ENCODE peak calls at places on chromosomes 5 and 9, in ten cellular contexts. R is breast epithelium; I is RWPE2; N is MM.1S; Z is cardiac muscle cell; X is right cardiac atrium; S is upper lobe of left lung; D is ovary; C is mesenchymal stem cell; E is CD8-positive, alpha-beta memory T cell. A is an unnamed sample.
A peak's percentile ranks its signal among the peaks of the same experiment; 100 is the strongest.

GRCh38 chr9:70049236-70049635 is 5.6 kb downstream of the MAMDC2 start:
- DNase-seq in R (no peak), I (no peak), N (peak; percentile 25), Z (peak; percentile 80), X (peak; percentile 75), S (no peak), D (peak; percentile 84), C (peak; percentile 46), E (no peak), A (no peak)

GRCh38 chr5:95441631-95442030 is 50.5 kb downstream of the FAM81B start:
- DNase-seq in R (no peak), I (no peak), N (no peak), Z (no peak), X (no peak), S (no peak), D (no peak), C (no peak), E (no peak), A (no peak)

GRCh38 chr9:111997831-111998230 is 101.2 kb downstream of the UGCG start:
- DNase-seq in R (no peak), I (no peak), N (no peak), Z (no peak), X (no peak), S (no peak), D (no peak), C (no peak), E (no peak), A (no peak)

GRCh38 chr9:20728493-20729220 is 44.6 kb downstream of the FOCAD start:
- DNase-seq in R (no peak), I (no peak), N (no peak), Z (peak; percentile 74), X (no peak), S (no peak), D (no peak), C (peak; percentile 20), E (no peak), A (no peak)

GRCh38 chr9:113635586-113635985 is 172.1 kb downstream of the RGS3 start:
- DNase-seq in R (peak; percentile 6), I (peak; percentile 7), N (no peak), Z (no peak), X (no peak), S (no peak), D (no peak), C (no peak), E (no peak), A (peak; percentile 8)

GRCh38 chr5:159458217-159458711 is 128.0 kb upstream of the IL12B start:
- DNase-seq in R (no peak), I (no peak), N (peak; percentile 26), Z (no peak), X (no peak), S (no peak), D (no peak), C (no peak), E (no peak), A (no peak)

GRCh38 chr9:133740891-133741290 is 2.7 kb upstream of the SARDH start:
- DNase-seq in R (no peak), I (peak; percentile 23), N (no peak), Z (no peak), X (no peak), S (peak; percentile 55), D (no peak), C (no peak), E (no peak), A (no peak)

GRCh38 chr5:6875376-6875775 is 162.1 kb downstream of the TENT4A start:
- DNase-seq in R (no peak), I (no peak), N (no peak), Z (no peak), X (no peak), S (no peak), D (no peak), C (no peak), E (no peak), A (no peak)

GRCh38 chr5:73856972-73857371 is 231.0 kb downstream of the ARHGEF28 start:
- DNase-seq in R (no peak), I (no peak), N (peak; percentile 14), Z (peak; percentile 34), X (no peak), S (no peak), D (no peak), C (no peak), E (no peak), A (no peak)

GRCh38 chr5:10832987-10833386 is 72.0 kb upstream of the DAP start:
- DNase-seq in R (no peak), I (no peak), N (no peak), Z (no peak), X (no peak), S (no peak), D (no peak), C (peak; percentile 32), E (no peak), A (no peak)

GRCh38 chr5:108193021-108193795 is 188.7 kb downstream of the FBXL17 start:
- DNase-seq in R (no peak), I (no peak), N (no peak), Z (peak; percentile 72), X (no peak), S (no peak), D (no peak), C (peak; percentile 49), E (no peak), A (no peak)

GRCh38 chr9:130921923-130922662 is 17.0 kb downstream of the FIBCD1 start:
- DNase-seq in R (no peak), I (no peak), N (no peak), Z (no peak), X (no peak), S (peak; percentile 71), D (no peak), C (no peak), E (no peak), A (no peak)

GRCh38 chr9:20477940-20478620 is 144.2 kb downstream of the MLLT3 start:
- DNase-seq in R (no peak), I (no peak), N (no peak), Z (peak; percentile 17), X (no peak), S (no peak), D (no peak), C (no peak), E (no peak), A (no peak)

GRCh38 chr5:137186759-137187461 is 312.2 kb downstream of the SPOCK1 start:
- DNase-seq in R (no peak), I (no peak), N (no peak), Z (peak; percentile 75), X (peak; percentile 41), S (no peak), D (no peak), C (peak; percentile 1), E (no peak), A (peak; percentile 30)

GRCh38 chr5:71699233-71699632 is 19.8 kb upstream of the CARTPT start:
- DNase-seq in R (no peak), I (no peak), N (no peak), Z (no peak), X (no peak), S (no peak), D (no peak), C (no peak), E (no peak), A (no peak)

GRCh38 chr5:71701409-71701808 is 17.7 kb upstream of the CARTPT start:
- DNase-seq in R (no peak), I (no peak), N (no peak), Z (no peak), X (no peak), S (no peak), D (no peak), C (no peak), E (no peak), A (no peak)

GRCh38 chr5:71697967-71698366 is 21.1 kb upstream of the CARTPT start:
- DNase-seq in R (no peak), I (no peak), N (no peak), Z (no peak), X (peak; percentile 18), S (peak; percentile 37), D (no peak), C (no peak), E (no peak), A (no peak)

GRCh38 chr5:71699751-71700150 is 19.3 kb upstream of the CARTPT start:
- DNase-seq in R (no peak), I (no peak), N (no peak), Z (no peak), X (no peak), S (no peak), D (no peak), C (no peak), E (no peak), A (no peak)

GRCh38 chr5:71700803-71701202 is 18.3 kb upstream of the CARTPT start:
- DNase-seq in R (no peak), I (no peak), N (no peak), Z (no peak), X (no peak), S (no peak), D (no peak), C (no peak), E (no peak), A (no peak)
- H3K4me1 ChIP-seq in R (no peaks in the 10 kb centered on the region), I (no peaks in the 10 kb centered on the region), N (no peaks in the 10 kb centered on the region), Z (peaks cover 5% of the 10 kb centered on the region), X (peaks cover 4% of the 10 kb centered on the region), S (no peaks in the 10 kb centered on the region), D (no peaks in the 10 kb centered on the region), C (no peaks in the 10 kb centered on the region), E (peaks cover 5% of the 10 kb centered on the region), A (peaks cover 5% of the 10 kb centered on the region)

DNA sequence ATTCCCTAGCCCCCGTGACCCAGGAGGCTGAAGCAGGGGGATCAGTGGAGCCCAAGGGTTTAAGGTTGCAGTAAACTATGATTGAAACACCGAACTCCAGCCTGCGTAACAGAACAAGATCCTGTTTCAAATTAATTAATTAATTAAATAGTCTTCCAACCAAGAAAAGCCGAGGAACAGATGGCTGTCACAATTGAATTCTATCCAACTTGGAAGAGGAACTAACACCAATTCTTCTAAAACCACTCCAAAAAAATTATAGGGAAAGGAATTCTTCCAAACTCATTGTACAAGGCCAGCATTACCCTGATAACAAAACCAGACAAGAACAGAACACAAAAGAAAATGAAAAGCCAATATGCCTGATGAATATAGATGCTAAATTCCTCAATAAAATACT is 43.4 kb upstream of the RGS7BP start:
- DNase-seq in R (no peak), I (no peak), N (no peak), Z (no peak), X (no peak), S (no peak), D (no peak), C (no peak), E (no peak), A (no peak)
- H3K4me3 ChIP-seq in R (no peak overlapping the region), I (no peak overlapping the region), N (no peak overlapping the region), Z (no peak overlapping the region), X (no peak overlapping the region), S (no peak overlapping the region), D (no peak overlapping the region), C (no peak overlapping the region), E (no peak overlapping the region), A (no peak overlapping the region)

DNA sequence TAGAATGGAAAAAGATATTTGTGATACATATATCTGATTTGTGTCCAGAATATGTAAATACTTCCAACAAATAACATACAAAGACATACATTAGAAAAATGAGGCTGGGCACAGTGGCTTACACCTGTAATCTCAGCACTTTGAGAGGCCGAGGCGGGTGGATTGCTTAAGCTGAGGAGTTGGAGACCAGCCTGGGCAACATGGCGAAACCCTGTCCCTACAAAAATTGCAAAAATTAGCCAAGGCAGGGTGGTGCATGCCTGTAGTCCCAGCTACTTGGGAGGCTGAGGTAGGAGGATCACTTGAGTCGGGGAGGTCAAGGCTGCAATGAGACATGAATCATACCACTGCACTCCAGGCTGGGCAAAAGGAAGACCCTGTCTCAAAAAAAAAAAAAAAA is 46.1 kb upstream of the CDC42SE2 start:
- DNase-seq in R (no peak), I (no peak), N (no peak), Z (no peak), X (no peak), S (no peak), D (no peak), C (no peak), E (no peak), A (no peak)
- H3K4me1 ChIP-seq in R (no peaks in the 10 kb centered on the region), I (peaks cover 23% of the 10 kb centered on the region), N (no peaks in the 10 kb centered on the region), Z (peaks cover 22% of the 10 kb centered on the region), X (peaks cover 3% of the 10 kb centered on the region), S (no peaks in the 10 kb centered on the region), D (peaks cover 2% of the 10 kb centered on the region), C (peaks cover 2% of the 10 kb centered on the region), E (peaks cover 10% of the 10 kb centered on the region), A (no peaks in the 10 kb centered on the region)

GRCh38 chr5:14581891-14582796 is 552 bp downstream of the OTULINL start:
- DNase-seq in R (peak; percentile 67), I (peak; percentile 75), N (peak; percentile 91), Z (peak; percentile 27), X (peak; percentile 50), S (peak; percentile 91), D (peak; percentile 42), C (peak; percentile 53), E (peak; percentile 86), A (peak; percentile 35)
- H3K4me3 ChIP-seq in R (peak overlapping the region; percentile 89), I (peak overlapping the region; percentile 49), N (peak overlapping the region; percentile 88), Z (peak overlapping the region; percentile 47), X (peak overlapping the region; percentile 83), S (peak overlapping the region; percentile 84), D (peak overlapping the region; percentile 44), C (peak overlapping the region; percentile 69), E (peak overlapping the region; percentile 60), A (peak overlapping the region; percentile 66)